ENCODE peak calls at places on chromosomes 13 and 19, in nine cellular contexts. Y is right atrium auricular region; E is neural crest cell; K is K562; U is tibial nerve; S is activated B cell treated with CpG ODN at 0.5 μM for 24 hours; A is neural progenitor cell; I is stimulated activated CD8-positive, alpha-beta memory T cell treated with anti-CD3 and anti-CD28 coated beads, Interleukin-4, amount 100 ng/mL, for 24 hours; L is progenitor cell of endocrine pancreas. X is an unnamed sample.

GRCh38 chr19:10142701-10143375 is 23.1 kb upstream of the EIF3G start:
- DNase-seq in S (no peak), U (no peak), Y (no peak), L (no peak), I (no peak), E (no peak), A (no peak), K (no peak), X (no peak)

GRCh38 chr19:36032251-36033104 is at the start of gene CLIP3:
- DNase-seq in K (no peak), E (peak; percentile 72), L (peak; percentile 40), U (no peak), I (peak; percentile 34), A (peak; percentile 91), Y (no peak), S (no peak), X (no peak)

GRCh38 chr13:93116809-93117208 is 109.8 kb upstream of the GPC6 start:
- DNase-seq in K (no peak), U (no peak), E (no peak), A (no peak), L (no peak), I (no peak), Y (no peak), S (no peak), X (no peak)

GRCh38 chr19:43784981-43785808 is 4.4 kb upstream of the KCNN4 start:
- DNase-seq in E (peak; percentile 60), I (no peak), K (peak; percentile 90), L (peak; percentile 27), A (peak; percentile 86), U (no peak), Y (peak; percentile 71), S (no peak), X (peak; percentile 76)

GRCh38 chr19:10114651-10115391 is 3.3 kb downstream of the P2RY11 start:
- DNase-seq in A (no peak), E (no peak), K (peak; percentile 33), U (no peak), I (no peak), Y (no peak), L (no peak), S (no peak), X (no peak)

GRCh38 chr19:55075366-55075998 is at the start of gene EPS8L1:
- DNase-seq in K (no peak), I (no peak), S (no peak), E (no peak), U (no peak), Y (no peak), L (peak; percentile 64), A (no peak), X (no peak)

GRCh38 chr19:9793051-9793591 is 24.6 kb upstream of the ZNF846 start:
- DNase-seq in K (peak; percentile 61), S (no peak), Y (peak; percentile 66), U (peak; percentile 27), A (no peak), L (no peak), I (peak; percentile 42), E (no peak), X (no peak)

GRCh38 chr19:40663712-40664692 is 26.4 kb downstream of the NUMBL start:
- DNase-seq in I (no peak), Y (no peak), K (peak; percentile 90), L (no peak), A (no peak), S (no peak), E (no peak), U (no peak), X (no peak)

GRCh38 chr13:29589234-29589633 is 6.3 kb downstream of the SLC7A1 start:
- DNase-seq in K (no peak), E (no peak), I (no peak), U (no peak), L (no peak), S (no peak), Y (no peak), A (peak; percentile 53), X (no peak)

GRCh38 chr19:40216013-40216776 is 2.0 kb downstream of the TTC9B start:
- DNase-seq in E (no peak), U (no peak), Y (no peak), L (no peak), K (no peak), I (no peak), S (no peak), A (no peak), X (no peak)

GRCh38 chr13:74570834-74571233 is 436.6 kb upstream of the KLF12 start:
- DNase-seq in L (no peak), A (no peak), E (no peak), I (no peak), K (no peak), U (no peak), S (no peak), Y (no peak), X (no peak)

GRCh38 chr13:80904386-80904785 is 563.5 kb upstream of the SPRY2 start:
- DNase-seq in K (no peak), L (no peak), U (no peak), Y (no peak), E (no peak), A (no peak), S (no peak), I (no peak), X (no peak)

GRCh38 chr13:27921421-27921960 is 1.7 kb downstream of the PDX1 start:
- DNase-seq in K (no peak), I (no peak), Y (no peak), E (no peak), U (no peak), S (no peak), L (no peak), A (peak; percentile 43), X (no peak)

GRCh38 chr13:71285700-71286099 is 581.3 kb downstream of the DACH1 start:
- DNase-seq in K (no peak), S (no peak), I (no peak), L (no peak), Y (no peak), E (no peak), U (no peak), A (peak; percentile 13), X (no peak)

GRCh38 chr19:7515471-7516226 is at the start of gene ZNF358:
- DNase-seq in L (peak; percentile 63), E (peak; percentile 71), A (peak; percentile 96), K (peak; percentile 82), I (peak; percentile 39), S (peak; percentile 56), U (peak; percentile 43), Y (peak; percentile 74), X (peak; percentile 86)

GRCh38 chr19:20661150-20661819 is at the start of gene ZNF626:
- DNase-seq in S (peak; percentile 80), L (peak; percentile 87), A (peak; percentile 99), E (peak; percentile 86), I (peak; percentile 87), K (peak; percentile 95), Y (peak; percentile 99), U (peak; percentile 99), X (no peak)

GRCh38 chr13:95319551-95320274 is 18.5 kb upstream of the ABCC4 start:
- DNase-seq in A (no peak), U (no peak), E (no peak), Y (no peak), L (no peak), I (no peak), K (no peak), S (no peak), X (no peak)

GRCh38 chr19:7869453-7869909 is 4.7 kb downstream of the PRR36 start:
- DNase-seq in L (no peak), S (peak; percentile 85), U (no peak), I (peak; percentile 58), E (peak; percentile 39), A (peak; percentile 72), Y (no peak), K (peak; percentile 76), X (peak; percentile 69)

GRCh38 chr13:78993792-78994191 is 334.8 kb upstream of the OBI1 start:
- DNase-seq in I (no peak), U (no peak), E (no peak), Y (no peak), K (no peak), L (no peak), S (no peak), A (peak; percentile 21), X (no peak)

GRCh38 chr13:94369862-94370491 is 109.5 kb downstream of the DCT start:
- DNase-seq in K (no peak), I (no peak), U (no peak), Y (no peak), A (no peak), E (no peak), L (no peak), S (no peak), X (no peak)

GRCh38 chr19:19777692-19778091 is 43.9 kb downstream of the ZNF506 start:
- DNase-seq in K (no peak), I (no peak), A (no peak), L (no peak), S (no peak), U (no peak), E (no peak), Y (no peak), X (no peak)

X was measured in HEK293T.